ENCODE peak calls at places on chromosome 22, in ten cellular contexts. J is CD4-positive, alpha-beta memory T cell; E is stomach; X is transverse colon; N is CD8-positive, alpha-beta T cell; F is body of pancreas; L is Caco-2; D is BE2C; Y is left lung; G is thoracic aorta. T is an unnamed sample.

GRCh38 chr22:29870574-29870973 is 12.4 kb upstream of the MTMR3 start:
- DNase-seq in D (no peak), L (no peak), F (no peak), N (no peak), E (no peak), G (no peak), Y (no peak), J (no peak), X (no peak), T (no peak)

GRCh38 chr22:28963362-28963761 is 80.0 kb downstream of the ZNRF3 start:
- DNase-seq in D (no peak), J (no peak), E (no peak), N (no peak), L (no peak), Y (no peak), X (no peak), G (no peak), F (no peak), T (no peak)

GRCh38 chr22:21613553-21614233 is 16.1 kb downstream of the YDJC start:
- DNase-seq in N (no peak), X (no peak), G (no peak), F (no peak), J (no peak), L (no peak), D (no peak), E (no peak), Y (no peak), T (no peak)

GRCh38 chr22:37195921-37196320 is 7.9 kb upstream of the C1QTNF6 start:
- DNase-seq in L (no peak), N (no peak), X (no peak), G (no peak), D (peak; percentile 4), Y (peak; percentile 44), F (no peak), J (no peak), E (no peak), T (no peak)

GRCh38 chr22:44304354-44304753 is 8.4 kb downstream of the SHISAL1 start:
- DNase-seq in D (no peak), F (no peak), J (no peak), Y (peak; percentile 35), G (no peak), N (no peak), X (no peak), E (no peak), L (no peak), T (no peak)

GRCh38 chr22:50733521-50734342 is 4.3 kb upstream of the ACR start:
- DNase-seq in D (peak; percentile 51), E (no peak), L (no peak), X (peak; percentile 5), N (no peak), G (no peak), Y (peak; percentile 65), F (no peak), J (no peak), T (no peak)

GRCh38 chr22:31106651-31107205 is 640 bp downstream of the SELENOM start:
- DNase-seq in Y (no peak), X (no peak), G (no peak), J (no peak), E (no peak), D (no peak), F (peak; percentile 35), N (no peak), L (no peak), T (no peak)

GRCh38 chr22:29971607-29972006 is 88.6 kb downstream of the MTMR3 start:
- DNase-seq in G (no peak), Y (no peak), F (no peak), J (no peak), D (no peak), X (no peak), N (no peak), L (no peak), E (no peak), T (no peak)

GRCh38 chr22:37018086-37018814 is 997 bp downstream of the TST start:
- DNase-seq in F (peak; percentile 38), N (no peak), E (no peak), X (no peak), J (no peak), Y (no peak), G (no peak), D (no peak), L (no peak), T (no peak)

DNA sequence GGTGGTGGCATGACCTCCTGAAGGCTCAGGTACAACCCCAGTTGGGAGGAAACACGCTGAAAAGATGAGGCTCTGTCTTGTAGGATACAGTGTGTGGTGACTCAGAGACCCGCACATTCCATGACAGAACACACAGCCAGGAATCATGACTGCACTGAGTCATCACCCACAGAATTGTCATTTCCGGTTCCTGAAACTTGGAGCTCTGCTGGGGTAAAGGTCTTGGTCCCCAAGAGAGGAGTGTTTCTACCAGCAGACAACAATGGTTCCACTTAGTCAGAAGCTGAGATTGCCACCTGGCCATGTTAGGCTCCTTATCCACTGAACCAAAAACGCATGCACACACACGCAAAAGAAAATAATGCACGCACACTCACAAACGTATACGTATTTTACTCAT is 31.5 kb upstream of the CYB5R3 start:
- DNase-seq in E (no peak), J (no peak), Y (no peak), F (no peak), L (no peak), D (no peak), G (no peak), N (no peak), X (no peak), T (no peak)
- H3K9me3 ChIP-seq in E (peaks cover 6% of the 10 kb centered on the region), J (peaks cover 5% of the 10 kb centered on the region), Y (no peaks in the 10 kb centered on the region), F (no peaks in the 10 kb centered on the region), L (peaks cover 19% of the 10 kb centered on the region), D (no peaks in the 10 kb centered on the region), G (no peaks in the 10 kb centered on the region), N (no peaks in the 10 kb centered on the region), X (no peaks in the 10 kb centered on the region), T (no peaks in the 10 kb centered on the region)

DNA sequence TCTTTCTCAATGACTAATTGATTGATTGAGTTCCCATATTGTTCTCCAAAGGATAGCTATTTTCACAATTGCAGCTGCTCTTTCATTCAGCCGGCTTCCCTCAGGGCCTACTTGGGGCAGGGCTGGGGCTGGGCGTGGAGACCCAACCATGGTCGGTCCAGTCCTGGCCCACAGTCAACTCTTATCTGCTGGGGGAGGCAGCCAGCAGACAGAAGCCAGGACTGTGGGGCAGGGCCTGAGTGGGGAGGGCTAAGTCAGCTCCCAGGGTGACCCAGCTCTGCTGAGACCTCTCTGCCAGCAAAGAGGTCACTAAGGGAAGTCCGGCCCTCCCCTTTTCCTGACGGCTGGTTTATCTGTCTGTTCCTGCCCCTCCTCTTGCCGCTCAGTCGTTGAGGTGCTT is 735.2 kb downstream of the TBC1D22A start:
- DNase-seq in J (no peak), G (no peak), X (no peak), D (no peak), F (no peak), E (no peak), Y (no peak), N (no peak), L (no peak), T (no peak)
- H3K9me3 ChIP-seq in J (peaks cover 13% of the 10 kb centered on the region), G (no peaks in the 10 kb centered on the region), X (peaks cover 18% of the 10 kb centered on the region), D (no peaks in the 10 kb centered on the region), F (no peaks in the 10 kb centered on the region), E (peaks cover 33% of the 10 kb centered on the region), Y (no peaks in the 10 kb centered on the region), N (peaks cover 19% of the 10 kb centered on the region), L (peaks cover 3% of the 10 kb centered on the region), T (no peaks in the 10 kb centered on the region)

GRCh38 chr22:49015459-49015858 is 812.2 kb downstream of the BRD1 start:
- DNase-seq in G (no peak), J (no peak), Y (no peak), X (no peak), D (no peak), E (peak; percentile 15), L (no peak), N (peak; percentile 21), F (no peak), T (no peak)

GRCh38 chr22:49013707-49014106 is 814.0 kb downstream of the BRD1 start:
- DNase-seq in G (no peak), X (no peak), J (no peak), N (peak; percentile 21), L (no peak), E (peak; percentile 13), D (no peak), Y (no peak), F (no peak), T (no peak)

GRCh38 chr22:49015993-49016908 is 811.4 kb downstream of the BRD1 start:
- DNase-seq in L (no peak), E (peak; percentile 22), F (no peak), X (no peak), G (no peak), J (no peak), Y (no peak), N (peak; percentile 34), D (no peak), T (no peak)

GRCh38 chr22:49012695-49013094 is 815.0 kb downstream of the BRD1 start:
- DNase-seq in Y (no peak), L (no peak), X (no peak), N (peak; percentile 15), E (no peak), D (no peak), J (no peak), F (no peak), G (no peak), T (no peak)

DNA sequence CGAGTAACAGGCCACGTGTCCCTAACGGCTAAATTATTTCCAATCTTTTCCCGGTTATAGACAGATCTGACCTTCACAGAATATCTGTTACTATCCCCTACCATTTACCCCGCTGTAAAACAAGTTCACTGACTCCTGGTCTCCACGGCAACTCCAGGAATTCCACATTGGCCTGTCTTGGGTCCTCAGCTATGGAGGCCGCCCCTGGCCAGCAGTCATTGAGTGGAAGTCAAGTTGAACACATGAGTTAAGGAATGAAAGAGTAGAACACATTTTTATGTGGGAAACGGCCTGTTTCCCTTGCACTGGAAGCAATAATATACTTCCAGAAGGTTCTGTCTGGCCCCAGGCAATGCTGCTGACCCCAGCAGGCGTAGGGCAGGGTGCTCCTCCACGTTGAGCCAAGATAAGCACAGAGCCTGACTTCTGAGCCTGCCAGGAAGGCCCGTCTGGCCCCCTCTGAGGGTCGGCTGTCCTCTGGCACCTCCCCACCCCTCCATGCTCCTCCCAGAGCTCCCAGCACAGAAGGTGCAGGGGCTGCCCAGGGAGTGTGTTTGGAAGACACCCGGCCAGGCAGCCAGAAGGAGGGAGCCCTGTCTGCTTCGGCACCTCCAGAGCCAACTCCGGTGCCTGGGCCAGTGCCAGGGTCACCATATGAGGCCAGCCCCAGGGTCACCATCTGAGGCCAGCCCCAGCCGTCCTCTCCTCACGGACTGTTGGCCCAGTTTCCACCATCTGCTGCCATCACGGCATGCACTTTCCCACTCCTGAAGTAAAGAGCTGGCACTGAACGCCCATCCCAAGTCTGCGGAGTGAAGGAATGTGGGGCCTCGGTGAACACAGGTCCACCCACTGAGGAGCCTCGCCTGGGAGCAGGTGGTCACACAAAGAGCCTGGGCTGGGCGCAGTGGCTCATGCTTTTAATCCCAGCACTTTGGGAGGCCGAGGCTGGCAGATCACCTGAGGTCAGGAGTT is 813.2 kb downstream of the BRD1 start:
- DNase-seq in G (no peak), E (peak; percentile 17), L (no peak), X (no peak), D (no peak), F (no peak), Y (no peak), J (no peak), N (peak; percentile 32), T (no peak)
- H3K9me3 ChIP-seq in G (no peaks in the 10 kb centered on the region), E (no peaks in the 10 kb centered on the region), L (no peaks in the 10 kb centered on the region), X (no peaks in the 10 kb centered on the region), D (no peaks in the 10 kb centered on the region), F (no peaks in the 10 kb centered on the region), Y (no peaks in the 10 kb centered on the region), J (no peaks in the 10 kb centered on the region), N (no peaks in the 10 kb centered on the region), T (no peaks in the 10 kb centered on the region)

DNA sequence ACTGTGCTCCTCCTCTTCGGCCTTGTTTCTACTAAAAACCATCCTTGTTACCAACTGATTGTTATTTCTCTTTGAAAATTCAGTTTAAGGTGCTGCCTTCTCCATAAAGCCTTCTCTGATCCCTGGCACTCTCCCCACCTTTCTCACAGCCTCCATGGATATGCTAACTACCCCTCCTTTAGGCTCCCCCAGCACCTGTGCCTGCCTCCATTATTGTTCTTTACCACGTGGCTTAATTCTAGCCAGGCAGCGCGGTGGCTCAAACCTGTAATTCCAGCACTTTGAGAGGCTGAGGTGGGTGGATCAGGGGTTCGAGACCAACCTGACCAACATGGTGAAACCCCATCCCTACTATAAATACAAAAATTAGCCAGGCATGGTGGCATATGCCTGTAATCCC is 96.3 kb downstream of the MRTFA start:
- DNase-seq in J (no peak), L (no peak), G (no peak), N (no peak), D (no peak), X (no peak), E (no peak), Y (no peak), F (no peak), T (no peak)
- H3K9me3 ChIP-seq in J (no peaks in the 10 kb centered on the region), L (no peaks in the 10 kb centered on the region), G (no peaks in the 10 kb centered on the region), N (no peaks in the 10 kb centered on the region), D (no peaks in the 10 kb centered on the region), X (no peaks in the 10 kb centered on the region), E (no peaks in the 10 kb centered on the region), Y (no peaks in the 10 kb centered on the region), F (no peaks in the 10 kb centered on the region), T (no peaks in the 10 kb centered on the region)